ENCODE peak calls at places on chromosome 3, in four cellular contexts. V is prostate gland, K is cardiac muscle cell, A is H9. X is an unnamed sample.
A peak's percentile ranks its signal among the peaks of the same experiment; 100 is the strongest.

GRCh38 chr3:167887096-167887495 is 151.6 kb downstream of the SERPINI1 start:
- DNase-seq in V (no peak), K (no peak), A (no peak), X (no peak)

GRCh38 chr3:120642368-120642948 is 39.6 kb downstream of the HGD start:
- DNase-seq in V (no peak), K (no peak), A (no peak), X (no peak)

GRCh38 chr3:119258915-119259314 is 18.2 kb upstream of the B4GALT4 start:
- DNase-seq in V (no peak), K (no peak), A (no peak), X (no peak)

GRCh38 chr3:45635475-45636256 is 41.1 kb downstream of the LIMD1 start:
- DNase-seq in V (no peak), K (no peak), A (peak; percentile 76), X (peak; percentile 93)

GRCh38 chr3:185784317-185784716 is 40.5 kb downstream of the IGF2BP2 start:
- DNase-seq in V (no peak), K (no peak), A (no peak), X (no peak)

GRCh38 chr3:97990624-97991277 is 18.5 kb upstream of the RIOX2 start:
- DNase-seq in V (no peak), K (no peak), A (no peak), X (no peak)

GRCh38 chr3:187832202-187832601 is 86.9 kb upstream of the BCL6 start:
- DNase-seq in V (no peak), K (no peak), A (no peak), X (no peak)

GRCh38 chr3:66598168-66598567 is 97.3 kb upstream of the LRIG1 start:
- DNase-seq in V (no peak), K (no peak), A (no peak), X (no peak)

GRCh38 chr3:9019244-9019961 is 56.1 kb upstream of the RAD18 start:
- DNase-seq in V (no peak), K (no peak), A (no peak), X (no peak)

GRCh38 chr3:14305321-14305720 is 97.1 kb upstream of the SLC6A6 start:
- DNase-seq in V (no peak), K (no peak), A (no peak), X (no peak)

GRCh38 chr3:137285924-137286323 is 328.1 kb downstream of the IL20RB start:
- DNase-seq in V (no peak), K (no peak), A (no peak), X (no peak)

GRCh38 chr3:105518806-105519418 is 152.2 kb downstream of the ALCAM start:
- DNase-seq in V (peak; percentile 28), K (peak; percentile 72), A (no peak), X (peak; percentile 36)

GRCh38 chr3:126519506-126520455 is 2.2 kb upstream of the UROC1 start:
- DNase-seq in V (no peak), K (no peak), A (no peak), X (no peak)

GRCh38 chr3:64358176-64358575 is 132.9 kb upstream of the PRICKLE2 start:
- DNase-seq in V (no peak), K (no peak), A (no peak), X (no peak)

GRCh38 chr3:15113468-15113867 is 14.5 kb upstream of the RBSN start:
- DNase-seq in V (no peak), K (no peak), A (no peak), X (no peak)

GRCh38 chr3:164779816-164780215 is 298.5 kb downstream of the SI start:
- DNase-seq in V (no peak), K (peak; percentile 29), A (no peak), X (no peak)

GRCh38 chr3:119899178-119899511 is 117.2 kb downstream of the NR1I2 start:
- DNase-seq in V (no peak), K (no peak), A (no peak), X (no peak)

GRCh38 chr3:150970665-150971327 is 1.7 kb downstream of the CLRN1 start:
- DNase-seq in V (no peak), K (no peak), A (no peak), X (peak; percentile 43)

GRCh38 chr3:33954956-33955355 is 156.5 kb downstream of the PDCD6IP start:
- DNase-seq in V (no peak), K (peak; percentile 35), A (peak; percentile 37), X (peak; percentile 47)

GRCh38 chr3:133750201-133750748 is 4.1 kb downstream of the TF start:
- DNase-seq in V (peak; percentile 55), K (no peak), A (no peak), X (no peak)

GRCh38 chr3:197397812-197398211 is 99.4 kb upstream of the DLG1 start:
- DNase-seq in V (no peak), K (no peak), A (no peak), X (no peak)

GRCh38 chr3:125245521-125245920 is 33.0 kb upstream of the SLC12A8 start:
- DNase-seq in V (no peak), K (peak; percentile 13), A (no peak), X (no peak)

GRCh38 chr3:143975549-143976152 is 4.0 kb downstream of the DIPK2A start:
- DNase-seq in V (peak; percentile 9), K (peak; percentile 21), A (no peak), X (no peak)

GRCh38 chr3:196335469-196335868 is 2.7 kb downstream of the TM4SF19 start:
- DNase-seq in V (no peak), K (no peak), A (no peak), X (no peak)

GRCh38 chr3:156676467-156677119 is 2.2 kb downstream of the TIPARP start:
- DNase-seq in V (no peak), K (no peak), A (no peak), X (no peak)

GRCh38 chr3:118927449-118927848 is 107.2 kb downstream of the IGSF11 start:
- DNase-seq in V (no peak), K (no peak), A (no peak), X (no peak)

GRCh38 chr3:170642882-170643601 is 57.2 kb upstream of the SLC7A14 start:
- DNase-seq in V (no peak), K (no peak), A (no peak), X (no peak)

GRCh38 chr3:98750520-98750919 is 12.6 kb upstream of the ST3GAL6 start:
- DNase-seq in V (no peak), K (no peak), A (no peak), X (no peak)

GRCh38 chr3:154730221-154730620 is 300.2 kb upstream of the GPR149 start:
- DNase-seq in V (no peak), K (no peak), A (no peak), X (no peak)

DNA sequence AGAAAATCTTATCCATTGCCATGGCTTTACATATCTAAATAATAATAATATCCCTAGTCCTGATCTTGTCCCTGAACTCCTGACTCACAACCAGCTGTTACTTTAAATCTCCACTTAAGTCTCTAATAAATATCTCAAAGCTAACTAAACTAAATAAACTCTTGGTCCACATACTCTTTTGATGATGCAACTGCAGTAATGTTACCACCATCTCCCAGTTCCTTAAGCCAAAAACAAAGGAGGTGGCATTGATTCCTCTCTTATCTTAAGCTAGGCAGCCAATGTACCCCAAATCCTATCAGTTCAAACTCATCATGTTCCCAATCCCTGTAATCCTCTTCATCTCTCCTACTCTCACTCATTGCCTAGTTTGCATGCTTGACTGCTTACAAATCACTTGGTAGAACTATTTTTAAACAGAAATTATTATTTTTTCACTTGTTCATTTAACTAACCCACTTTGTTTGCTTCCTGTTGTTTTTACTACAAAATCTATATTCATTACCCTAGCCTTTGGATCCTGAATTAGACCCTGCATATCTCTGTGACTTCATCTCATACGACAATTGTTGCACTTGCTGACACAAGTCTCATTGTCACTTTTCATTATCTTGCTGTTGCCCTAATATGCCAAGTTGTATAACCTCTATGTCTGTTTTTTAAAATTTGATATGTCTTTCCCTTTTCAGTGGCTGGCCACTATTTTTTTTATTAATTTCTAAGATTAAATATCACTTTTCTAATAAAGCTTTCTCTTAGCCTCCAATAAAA is 462.2 kb downstream of the ZPLD1 start:
- DNase-seq in V (no peak), K (no peak), A (no peak), X (no peak)
- H3K27me3 ChIP-seq in V (no peaks in the 10 kb centered on the region), K (no peaks in the 10 kb centered on the region), A (no peaks in the 10 kb centered on the region), X (no peaks in the 10 kb centered on the region)

DNA sequence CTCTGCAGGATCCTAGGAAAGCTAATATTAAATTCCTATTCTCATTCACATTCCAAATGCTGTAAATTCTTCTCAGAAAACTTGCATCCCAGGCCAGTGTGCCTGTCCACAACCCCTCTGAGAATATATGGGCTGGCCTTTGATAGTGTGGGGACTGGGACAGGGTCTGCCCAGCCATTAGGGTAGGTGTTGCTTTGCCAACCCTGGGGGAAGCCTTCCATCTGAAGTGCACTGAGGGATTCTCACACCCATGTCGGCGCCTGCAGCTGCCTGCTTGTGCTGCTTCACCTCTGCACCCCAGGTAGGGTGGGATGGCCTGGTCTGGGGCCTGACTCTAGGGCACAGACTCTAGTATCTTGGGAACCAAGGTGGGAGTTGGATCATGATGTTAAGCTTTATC is 15.2 kb upstream of the EXOG start:
- DNase-seq in V (no peak), K (no peak), A (no peak), X (no peak)
- H3K27me3 ChIP-seq in V (no peaks in the 10 kb centered on the region), K (no peaks in the 10 kb centered on the region), A (no peaks in the 10 kb centered on the region), X (no peaks in the 10 kb centered on the region)

GRCh38 chr3:195059006-195059350 is 212.0 kb downstream of the XXYLT1 start:
- DNase-seq in V (no peak), K (no peak), A (no peak), X (no peak)
- H3K27me3 ChIP-seq in V (no peaks in the 10 kb centered on the region), K (no peaks in the 10 kb centered on the region), A (no peaks in the 10 kb centered on the region), X (no peaks in the 10 kb centered on the region)

GRCh38 chr3:12229144-12229871 is 59.6 kb upstream of the PPARG start:
- DNase-seq in V (peak; percentile 81), K (no peak), A (no peak), X (no peak)

GRCh38 chr3:12230406-12230805 is 58.5 kb upstream of the PPARG start:
- DNase-seq in V (no peak), K (no peak), A (no peak), X (no peak)

GRCh38 chr3:12228461-12228860 is 60.4 kb upstream of the PPARG start:
- DNase-seq in V (no peak), K (no peak), A (no peak), X (no peak)

GRCh38 chr3:12231481-12231880 is 57.4 kb upstream of the PPARG start:
- DNase-seq in V (no peak), K (no peak), A (no peak), X (no peak)

DNA sequence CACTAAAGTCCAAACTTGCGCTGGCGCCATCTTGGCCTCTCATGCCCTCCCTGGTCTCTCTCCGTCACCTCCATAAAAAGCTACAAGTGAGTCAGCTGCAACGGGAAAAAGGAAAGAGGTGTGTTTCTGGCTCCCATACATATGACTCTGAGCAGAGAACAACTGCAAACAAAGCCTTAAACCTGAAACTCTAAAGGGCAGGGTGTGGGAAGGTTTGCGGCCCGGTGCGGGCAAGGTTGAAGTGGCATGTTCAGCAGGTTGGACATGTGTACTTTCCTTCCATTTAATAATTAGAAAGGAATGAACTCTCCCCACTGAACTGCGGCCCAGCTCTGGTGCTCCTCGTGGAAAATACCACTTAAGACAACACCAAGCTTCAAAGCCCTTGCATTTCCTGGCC is 59.0 kb upstream of the PPARG start:
- DNase-seq in V (peak; percentile 77), K (no peak), A (no peak), X (no peak)
- H3K27me3 ChIP-seq in V (no peaks in the 10 kb centered on the region), K (no peaks in the 10 kb centered on the region), A (no peaks in the 10 kb centered on the region), X (no peaks in the 10 kb centered on the region)

GRCh38 chr3:139218046-139218445 is 125.8 kb upstream of the MRPS22 start:
- DNase-seq in V (no peak), K (no peak), A (no peak), X (no peak)

GRCh38 chr3:139217633-139218032 is 126.2 kb upstream of the MRPS22 start:
- DNase-seq in V (no peak), K (no peak), A (no peak), X (no peak)

GRCh38 chr3:139222100-139222657 is 121.6 kb upstream of the MRPS22 start:
- DNase-seq in V (no peak), K (no peak), A (no peak), X (no peak)

GRCh38 chr3:139216958-139217357 is 126.9 kb upstream of the MRPS22 start:
- DNase-seq in V (no peak), K (no peak), A (no peak), X (no peak)

GRCh38 chr3:139219463-139219862 is 124.4 kb upstream of the MRPS22 start:
- DNase-seq in V (no peak), K (no peak), A (no peak), X (no peak)
- H3K27me3 ChIP-seq in V (no peaks in the 10 kb centered on the region), K (peaks cover 2% of the 10 kb centered on the region), A (no peaks in the 10 kb centered on the region), X (peaks cover 2% of the 10 kb centered on the region)

X was measured in NT2/D1.